ENCODE peak calls at places on chromosomes 2 and 18, in five cellular contexts. S is neuronal stem cell, G is mesendoderm, D is H1, Z is H9. M is an unnamed sample.

GRCh38 chr2:238409341-238410200 is 17.2 kb upstream of the ASB1 start:
- DNase-seq in Z (no peak), D (no peak), G (no peak), S (no peak), M (peak)

GRCh38 chr2:38528008-38528442 is 74.7 kb downstream of the HNRNPLL start:
- DNase-seq in S (no peak), G (peak), D (peak), Z (peak), M (peak)

GRCh38 chr2:148135705-148136104 is 114.8 kb downstream of the MBD5 start:
- DNase-seq in S (no peak), Z (no peak), D (no peak), G (peak), M (no peak)

GRCh38 chr2:153405196-153405595 is 73.4 kb downstream of the RPRM start:
- DNase-seq in G (no peak), Z (no peak), S (no peak), D (no peak), M (peak)

GRCh38 chr2:159976527-159977163 is 85.8 kb downstream of the PLA2R1 start:
- DNase-seq in G (no peak), S (no peak), D (no peak), Z (no peak), M (no peak)

GRCh38 chr2:187312734-187313282 is 135.2 kb downstream of the CALCRL start:
- DNase-seq in D (no peak), S (no peak), G (peak), Z (no peak), M (no peak)

GRCh38 chr2:217799553-217800432 is 203.0 kb downstream of the TNS1 start:
- DNase-seq in Z (peak), D (peak), G (no peak), S (no peak), M (no peak)

GRCh38 chr18:77013777-77014525 is 118.6 kb downstream of the MBP start:
- DNase-seq in Z (no peak), G (no peak), S (no peak), D (no peak), M (peak)

GRCh38 chr2:151030663-151031230 is 230.9 kb downstream of the RBM43 start:
- DNase-seq in S (no peak), D (no peak), Z (no peak), G (peak), M (no peak)
- H3K18ac ChIP-seq in S (no peak), D (no peak), Z (no peak), G (no peak), M (no peak)

GRCh38 chr2:66498597-66498910 is 63.6 kb downstream of the MEIS1 start:
- DNase-seq in G (no peak), D (no peak), S (no peak), Z (no peak), M (peak)
- H3K18ac ChIP-seq in G (no peak), D (no peak), S (no peak), Z (no peak), M (no peak)

GRCh38 chr2:221610249-221610648 is 38.1 kb upstream of the EPHA4 start:
- DNase-seq in S (no peak), G (no peak), D (no peak), Z (no peak), M (no peak)

GRCh38 chr2:221612800-221613199 is 40.7 kb upstream of the EPHA4 start:
- DNase-seq in S (no peak), G (no peak), D (no peak), Z (no peak), M (no peak)

GRCh38 chr2:221612171-221612570 is 40.1 kb upstream of the EPHA4 start:
- DNase-seq in G (no peak), S (no peak), Z (no peak), D (no peak), M (no peak)

GRCh38 chr2:221608442-221608841 is 36.3 kb upstream of the EPHA4 start:
- DNase-seq in G (no peak), Z (no peak), S (no peak), D (no peak), M (no peak)

DNA sequence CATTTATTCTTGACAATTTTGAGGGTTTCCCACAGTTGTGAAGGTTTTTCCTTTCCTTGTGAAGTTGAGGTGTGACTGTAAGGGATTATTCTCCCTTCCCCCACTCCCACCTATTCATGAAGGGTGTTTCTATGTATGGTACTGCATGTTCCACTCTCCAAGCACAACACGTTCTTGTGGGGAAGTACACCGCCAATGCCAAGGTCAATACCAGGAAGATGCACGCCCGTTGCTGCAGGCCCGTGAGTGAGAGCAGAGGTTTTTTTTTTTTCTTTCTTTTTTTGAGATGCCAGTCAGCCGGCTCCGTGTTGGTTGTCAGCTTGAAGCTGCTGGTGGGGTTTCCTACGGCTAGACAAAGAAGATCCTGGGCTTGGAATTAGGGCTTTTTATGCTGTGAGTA is 38.6 kb upstream of the EPHA4 start:
- DNase-seq in G (no peak), S (no peak), Z (no peak), D (no peak), M (no peak)
- H3K18ac ChIP-seq in G (no peak), S (no peak), Z (no peak), D (no peak), M (no peak)

GRCh38 chr2:12895017-12895416 is 178.3 kb downstream of the TRIB2 start:
- DNase-seq in S (no peak), D (no peak), Z (no peak), G (no peak), M (no peak)

GRCh38 chr2:12896283-12897014 is 179.7 kb downstream of the TRIB2 start:
- DNase-seq in Z (no peak), G (no peak), S (no peak), D (no peak), M (no peak)

GRCh38 chr2:12897181-12897580 is 180.4 kb downstream of the TRIB2 start:
- DNase-seq in D (no peak), Z (no peak), G (no peak), S (no peak), M (no peak)
- H3K18ac ChIP-seq in D (no peak), Z (no peak), G (no peak), S (no peak), M (no peak)

GRCh38 chr2:98308532-98308931 is 37.7 kb upstream of the CNGA3 start:
- DNase-seq in D (no peak), Z (no peak), S (no peak), G (no peak), M (peak)

GRCh38 chr2:98313512-98314250 is 32.6 kb upstream of the CNGA3 start:
- DNase-seq in S (no peak), G (no peak), Z (no peak), D (no peak), M (no peak)

GRCh38 chr2:98311090-98311489 is 35.2 kb upstream of the CNGA3 start:
- DNase-seq in S (no peak), Z (no peak), G (no peak), D (no peak), M (peak)

GRCh38 chr2:98311771-98312545 is 34.3 kb upstream of the CNGA3 start:
- DNase-seq in D (peak), G (peak), Z (peak), S (no peak), M (peak)

DNA sequence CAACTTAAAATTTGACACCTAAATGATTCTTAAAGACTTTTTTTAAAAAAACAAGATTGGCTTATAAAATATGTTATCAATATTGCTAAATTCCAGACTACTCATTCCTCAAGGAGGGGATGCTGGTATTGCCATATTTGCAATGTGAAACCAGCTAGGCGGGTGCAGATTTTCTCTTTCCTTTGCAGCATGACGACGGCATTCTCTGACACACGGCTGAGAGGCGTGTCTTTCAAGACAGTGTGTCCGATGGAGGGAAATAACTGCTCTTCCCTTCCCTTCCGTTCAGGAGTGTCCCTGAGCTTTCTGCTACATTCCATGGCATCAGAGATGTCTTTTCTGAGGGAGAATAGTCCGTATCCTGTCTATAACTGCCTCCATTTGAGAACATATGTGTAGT is 38.2 kb upstream of the CNGA3 start:
- DNase-seq in Z (no peak), D (no peak), S (no peak), G (no peak), M (peak)
- H3K18ac ChIP-seq in Z (no peak), D (no peak), S (no peak), G (no peak), M (no peak)

GRCh38 chr2:65231892-65232477 is 4.4 kb downstream of the ACTR2 start:
- DNase-seq in Z (no peak), G (peak), S (no peak), D (no peak), M (peak)
- H3K18ac ChIP-seq in Z (no peak), G (no peak), S (no peak), D (no peak), M (no peak)

GRCh38 chr2:237171895-237172294 is 86.2 kb downstream of the COPS8 start:
- DNase-seq in Z (no peak), G (no peak), D (no peak), S (no peak), M (no peak)
- H3K18ac ChIP-seq in Z (no peak), G (no peak), D (no peak), S (no peak), M (no peak)